ENCODE peak calls at places on chromosomes 3 and 15, in five cellular contexts. One of them, this sample, is unnamed. For H3K79me1, the result is how much of the 10 kb centered on the place peaks cover.

GRCh38 chr15:99416191-99417188 is 149.3 kb upstream of the MEF2A start:
- DNase-seq in IMR-90: no peak
- DNase-seq in H9: peak
- DNase-seq in neuronal stem cell: no peak
- DNase-seq in H1: peak
- DNase-seq in this sample: no peak

GRCh38 chr3:37905987-37906674 is 44.5 kb downstream of the CTDSPL start:
- DNase-seq in IMR-90: peak
- DNase-seq in H9: no peak
- DNase-seq in neuronal stem cell: no peak
- DNase-seq in H1: no peak
- DNase-seq in this sample: no peak

GRCh38 chr15:69666921-69667811 is 214.5 kb downstream of the RPLP1 start:
- DNase-seq in IMR-90: no peak
- DNase-seq in H9: no peak
- DNase-seq in neuronal stem cell: no peak
- DNase-seq in H1: no peak
- DNase-seq in this sample: no peak

GRCh38 chr15:56366211-56366610 is 985 bp downstream of the TEX9 start:
- DNase-seq in IMR-90: no peak
- DNase-seq in H9: no peak
- DNase-seq in neuronal stem cell: no peak
- DNase-seq in H1: no peak
- DNase-seq in this sample: peak

GRCh38 chr3:189334064-189334920 is 162.5 kb downstream of the TPRG1 start:
- DNase-seq in IMR-90: no peak
- DNase-seq in H9: no peak
- DNase-seq in neuronal stem cell: no peak
- DNase-seq in H1: no peak
- DNase-seq in this sample: no peak

GRCh38 chr3:38581774-38582173 is 67.7 kb downstream of the SCN5A start:
- DNase-seq in IMR-90: no peak
- DNase-seq in H9: peak
- DNase-seq in neuronal stem cell: no peak
- DNase-seq in H1: peak
- DNase-seq in this sample: no peak

GRCh38 chr15:91192285-91193058 is 92.4 kb downstream of the SV2B start:
- DNase-seq in IMR-90: no peak
- DNase-seq in H9: no peak
- DNase-seq in neuronal stem cell: no peak
- DNase-seq in H1: no peak
- DNase-seq in this sample: no peak

GRCh38 chr3:51538115-51538458 is 432 bp upstream of the RAD54L2 start:
- DNase-seq in IMR-90: no peak
- DNase-seq in H9: peak
- DNase-seq in neuronal stem cell: no peak
- DNase-seq in H1: no peak
- DNase-seq in this sample: peak

GRCh38 chr15:100198442-100198841 is 143.3 kb downstream of the ADAMTS17 start:
- DNase-seq in IMR-90: no peak
- DNase-seq in H9: no peak
- DNase-seq in neuronal stem cell: no peak
- DNase-seq in H1: no peak
- DNase-seq in this sample: no peak

GRCh38 chr3:51619983-51620382 is 51.1 kb upstream of the TEX264 start:
- DNase-seq in IMR-90: no peak
- DNase-seq in H9: no peak
- DNase-seq in neuronal stem cell: no peak
- DNase-seq in H1: no peak
- DNase-seq in this sample: no peak

GRCh38 chr3:171108066-171108465 is 81.5 kb upstream of the SLC2A2 start:
- DNase-seq in IMR-90: peak
- DNase-seq in H9: no peak
- DNase-seq in neuronal stem cell: no peak
- DNase-seq in H1: no peak
- DNase-seq in this sample: no peak

GRCh38 chr3:50574280-50574831 is 5.0 kb downstream of the HEMK1 start:
- DNase-seq in IMR-90: no peak
- DNase-seq in H9: no peak
- DNase-seq in neuronal stem cell: no peak
- DNase-seq in H1: no peak
- DNase-seq in this sample: no peak

GRCh38 chr15:31387483-31388118 is 61.0 kb downstream of the KLF13 start:
- DNase-seq in IMR-90: peak
- DNase-seq in H9: no peak
- DNase-seq in neuronal stem cell: no peak
- DNase-seq in H1: no peak
- DNase-seq in this sample: no peak

GRCh38 chr3:195258449-195259145 is 12.4 kb downstream of the XXYLT1 start:
- DNase-seq in IMR-90: no peak
- DNase-seq in H9: no peak
- DNase-seq in neuronal stem cell: no peak
- DNase-seq in H1: peak
- DNase-seq in this sample: no peak
- H3K79me1 ChIP-seq in IMR-90: half or more
- H3K79me1 ChIP-seq in H9: under half
- H3K79me1 ChIP-seq in neuronal stem cell: under half
- H3K79me1 ChIP-seq in H1: under half
- H3K79me1 ChIP-seq in this sample: under half

GRCh38 chr3:16204751-16205150 is 30.3 kb downstream of the GALNT15 start:
- DNase-seq in IMR-90: no peak
- DNase-seq in H9: no peak
- DNase-seq in neuronal stem cell: no peak
- DNase-seq in H1: no peak
- DNase-seq in this sample: no peak
- H3K79me1 ChIP-seq in IMR-90: under half
- H3K79me1 ChIP-seq in H9: under half
- H3K79me1 ChIP-seq in neuronal stem cell: under half
- H3K79me1 ChIP-seq in H1: under half
- H3K79me1 ChIP-seq in this sample: under half

GRCh38 chr3:127578168-127578567 is 12.4 kb downstream of the TPRA1 start:
- DNase-seq in IMR-90: no peak
- DNase-seq in H9: no peak
- DNase-seq in neuronal stem cell: no peak
- DNase-seq in H1: no peak
- DNase-seq in this sample: no peak

GRCh38 chr3:127574880-127575878 is 15.4 kb downstream of the TPRA1 start:
- DNase-seq in IMR-90: peak
- DNase-seq in H9: peak
- DNase-seq in neuronal stem cell: peak
- DNase-seq in H1: peak
- DNase-seq in this sample: peak

GRCh38 chr3:127580327-127581060 is 10.0 kb downstream of the TPRA1 start:
- DNase-seq in IMR-90: no peak
- DNase-seq in H9: no peak
- DNase-seq in neuronal stem cell: no peak
- DNase-seq in H1: no peak
- DNase-seq in this sample: no peak

GRCh38 chr3:127578802-127579201 is 11.7 kb downstream of the TPRA1 start:
- DNase-seq in IMR-90: no peak
- DNase-seq in H9: no peak
- DNase-seq in neuronal stem cell: no peak
- DNase-seq in H1: no peak
- DNase-seq in this sample: no peak

DNA sequence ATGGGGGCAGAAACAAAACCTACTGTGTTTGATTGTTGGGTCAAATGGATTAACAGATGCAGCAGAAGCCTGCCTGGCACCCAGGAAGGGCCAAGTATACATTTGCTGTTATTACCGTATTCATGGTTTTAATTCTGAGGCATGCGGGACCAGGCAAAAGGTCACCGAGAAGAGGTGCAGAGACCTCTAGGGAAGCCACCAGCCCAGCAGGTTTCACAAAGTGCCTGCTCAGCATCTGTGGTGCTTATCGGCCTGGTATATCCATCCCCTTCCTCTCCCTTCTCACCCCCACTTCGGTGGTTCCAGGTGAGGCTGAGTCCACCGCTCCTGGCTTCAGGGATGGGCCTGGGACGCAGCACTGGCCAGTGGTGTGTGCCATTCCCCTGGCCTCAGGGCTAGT is 13.1 kb downstream of the TPRA1 start:
- DNase-seq in IMR-90: no peak
- DNase-seq in H9: no peak
- DNase-seq in neuronal stem cell: no peak
- DNase-seq in H1: no peak
- DNase-seq in this sample: no peak
- H3K79me1 ChIP-seq in IMR-90: half or more
- H3K79me1 ChIP-seq in H9: under half
- H3K79me1 ChIP-seq in neuronal stem cell: under half
- H3K79me1 ChIP-seq in H1: under half
- H3K79me1 ChIP-seq in this sample: under half

GRCh38 chr3:134326760-134327593 is 47.3 kb downstream of the AMOTL2 start:
- DNase-seq in IMR-90: peak
- DNase-seq in H9: peak
- DNase-seq in neuronal stem cell: peak
- DNase-seq in H1: no peak
- DNase-seq in this sample: peak
- H3K79me1 ChIP-seq in IMR-90: under half
- H3K79me1 ChIP-seq in H9: under half
- H3K79me1 ChIP-seq in neuronal stem cell: under half
- H3K79me1 ChIP-seq in H1: under half
- H3K79me1 ChIP-seq in this sample: under half

GRCh38 chr15:62896969-62897486 is 145.5 kb upstream of the TPM1 start:
- DNase-seq in IMR-90: peak
- DNase-seq in H9: no peak
- DNase-seq in neuronal stem cell: peak
- DNase-seq in H1: no peak
- DNase-seq in this sample: peak
- H3K79me1 ChIP-seq in IMR-90: under half
- H3K79me1 ChIP-seq in H9: under half
- H3K79me1 ChIP-seq in neuronal stem cell: under half
- H3K79me1 ChIP-seq in H1: under half
- H3K79me1 ChIP-seq in this sample: under half

GRCh38 chr15:62775932-62776331 is 266.6 kb upstream of the TPM1 start:
- DNase-seq in IMR-90: no peak
- DNase-seq in H9: no peak
- DNase-seq in neuronal stem cell: no peak
- DNase-seq in H1: no peak
- DNase-seq in this sample: peak
- H3K79me1 ChIP-seq in IMR-90: under half
- H3K79me1 ChIP-seq in H9: under half
- H3K79me1 ChIP-seq in neuronal stem cell: under half
- H3K79me1 ChIP-seq in H1: under half
- H3K79me1 ChIP-seq in this sample: under half

GRCh38 chr3:153259956-153260355 is 97.9 kb downstream of the RAP2B start:
- DNase-seq in IMR-90: no peak
- DNase-seq in H9: no peak
- DNase-seq in neuronal stem cell: no peak
- DNase-seq in H1: no peak
- DNase-seq in this sample: no peak
- H3K79me1 ChIP-seq in IMR-90: under half
- H3K79me1 ChIP-seq in H9: under half
- H3K79me1 ChIP-seq in neuronal stem cell: under half
- H3K79me1 ChIP-seq in H1: under half
- H3K79me1 ChIP-seq in this sample: under half